ENCODE peak calls at places on chromosomes 7 and 10, in nine cellular contexts. S is body of pancreas, Z is tibial artery, J is uterus, H is cardiac muscle cell, A is thoracic aorta, R is Peyer's patch, N is pancreas, E is kidney. B is an unnamed sample. For H3K9me3 and H3K4me1, the result is how much of the 10 kb centered on the place peaks cover.

GRCh38 chr7:131105294-131105802 is 222.3 kb upstream of the MKLN1 start:
- DNase-seq in S (peak), Z (no peak), J (peak), H (peak), A (no peak), R (no peak), N (peak), E (no peak), B (no peak)

GRCh38 chr10:13815766-13816165 is 229.0 kb downstream of the PRPF18 start:
- DNase-seq in S (no peak), Z (no peak), J (no peak), H (no peak), A (no peak), R (no peak), N (no peak), E (no peak), B (no peak)

GRCh38 chr10:70820976-70821750 is 5.4 kb downstream of the SGPL1 start:
- DNase-seq in S (no peak), Z (no peak), J (no peak), H (no peak), A (no peak), R (no peak), N (no peak), E (no peak), B (no peak)

GRCh38 chr7:21104124-21104500 is 317.4 kb upstream of the SP8 start:
- DNase-seq in S (no peak), Z (no peak), J (no peak), H (no peak), A (no peak), R (no peak), N (no peak), E (no peak), B (no peak)

GRCh38 chr7:106421181-106421762 is 136.5 kb upstream of the NAMPT start:
- DNase-seq in S (peak), Z (peak), J (peak), H (peak), A (peak), R (peak), N (peak), E (peak), B (peak)

GRCh38 chr7:144437370-144438191 is 34.1 kb upstream of the NOBOX start:
- DNase-seq in S (peak), Z (no peak), J (peak), H (peak), A (no peak), R (peak), N (peak), E (no peak), B (no peak)

GRCh38 chr10:29648983-29649268 is 14.2 kb upstream of the SVIL start:
- DNase-seq in S (no peak), Z (no peak), J (peak), H (peak), A (no peak), R (peak), N (no peak), E (no peak), B (no peak)

GRCh38 chr7:28536259-28536658 is 123.9 kb downstream of the CREB5 start:
- DNase-seq in S (peak), Z (no peak), J (peak), H (peak), A (no peak), R (no peak), N (no peak), E (no peak), B (no peak)

GRCh38 chr10:51759896-51760534 is 60.6 kb upstream of the CSTF2T start:
- DNase-seq in S (no peak), Z (no peak), J (no peak), H (no peak), A (no peak), R (no peak), N (no peak), E (no peak), B (no peak)

GRCh38 chr10:21097926-21098355 is 200.8 kb upstream of the NEBL start:
- DNase-seq in S (no peak), Z (no peak), J (no peak), H (no peak), A (no peak), R (no peak), N (no peak), E (no peak), B (no peak)

GRCh38 chr10:21095494-21096055 is 198.5 kb upstream of the NEBL start:
- DNase-seq in S (no peak), Z (no peak), J (no peak), H (no peak), A (no peak), R (no peak), N (no peak), E (no peak), B (no peak)

GRCh38 chr10:21100871-21101514 is 203.9 kb upstream of the NEBL start:
- DNase-seq in S (peak), Z (no peak), J (no peak), H (peak), A (no peak), R (no peak), N (no peak), E (no peak), B (no peak)

GRCh38 chr10:21100190-21100589 is 203.1 kb upstream of the NEBL start:
- DNase-seq in S (no peak), Z (no peak), J (no peak), H (peak), A (no peak), R (no peak), N (no peak), E (no peak), B (no peak)

GRCh38 chr10:21099291-21099800 is 202.2 kb upstream of the NEBL start:
- DNase-seq in S (no peak), Z (no peak), J (no peak), H (no peak), A (no peak), R (no peak), N (no peak), E (no peak), B (no peak)
- H3K27ac ChIP-seq in S (no peak), Z (no peak), J (no peak), H (no peak), A (no peak), R (no peak), N (no peak), E (no peak), B (no peak)

GRCh38 chr7:68917041-68917651 is 681.1 kb upstream of the AUTS2 start:
- DNase-seq in S (no peak), Z (no peak), J (no peak), H (no peak), A (no peak), R (no peak), N (no peak), E (no peak), B (no peak)
- H3K9me3 ChIP-seq in S (under half), Z (under half), J (under half), H (under half), A (under half), R (under half), N (under half), E (under half), B (under half)

GRCh38 chr10:48246501-48246900 is 28.0 kb downstream of the FRMPD2 start:
- DNase-seq in S (no peak), Z (no peak), J (no peak), H (no peak), A (no peak), R (no peak), N (no peak), E (no peak), B (peak)
- H3K4me1 ChIP-seq in S (under half), Z (under half), J (under half), H (under half), A (under half), R (under half), N (under half), E (under half), B (under half)

DNA sequence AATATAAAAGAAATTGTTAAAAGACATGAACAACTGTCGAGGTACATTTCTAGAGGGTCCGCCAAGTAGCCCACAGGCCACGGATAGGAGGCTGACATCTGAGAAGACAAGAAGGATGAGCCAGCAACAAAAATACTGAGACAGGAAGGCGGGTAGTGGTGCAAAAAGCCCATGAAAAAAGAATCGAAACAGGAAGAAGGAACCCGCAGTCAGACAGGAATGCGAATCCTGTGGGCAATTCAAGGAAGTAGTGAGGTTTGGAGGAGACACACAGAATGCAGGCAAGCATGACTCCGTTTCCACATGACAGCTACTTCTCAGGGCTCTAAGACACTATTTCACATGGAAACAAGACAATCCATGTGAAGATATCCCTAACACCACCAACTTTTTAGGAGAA is 125.2 kb downstream of the DOCK4 start:
- DNase-seq in S (peak), Z (peak), J (no peak), H (peak), A (no peak), R (no peak), N (peak), E (no peak), B (no peak)
- H3K27ac ChIP-seq in S (peak), Z (no peak), J (no peak), H (no peak), A (no peak), R (no peak), N (no peak), E (no peak), B (no peak)

DNA sequence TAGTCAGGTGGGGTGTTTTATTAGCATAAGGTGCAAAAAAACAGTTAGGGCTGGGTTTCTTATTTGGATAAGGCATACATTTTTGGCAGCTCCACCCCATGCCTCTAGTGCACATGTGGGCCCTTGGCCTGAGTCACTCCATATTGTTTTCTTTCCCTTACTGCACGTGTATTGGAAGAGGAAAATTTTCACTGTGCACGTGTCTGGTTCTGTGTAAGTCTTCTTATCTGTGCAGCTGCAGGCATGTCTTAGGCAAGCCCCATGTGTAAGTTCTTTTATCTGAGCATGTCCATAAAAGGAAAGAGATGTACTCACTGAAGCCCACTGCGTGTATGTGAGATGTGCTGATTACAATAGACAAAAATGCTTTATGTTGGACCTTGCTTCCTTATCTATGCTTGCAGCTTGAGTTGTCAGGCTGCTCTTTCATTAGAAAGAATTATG is 540.3 kb upstream of the IGFBP3 start:
- DNase-seq in S (no peak), Z (no peak), J (no peak), H (peak), A (no peak), R (no peak), N (no peak), E (no peak), B (no peak)
- H3K9me3 ChIP-seq in S (under half), Z (under half), J (under half), H (under half), A (under half), R (under half), N (under half), E (under half), B (half or more)

GRCh38 chr10:103843045-103843444 is 12.3 kb downstream of the SH3PXD2A start:
- DNase-seq in S (no peak), Z (no peak), J (no peak), H (no peak), A (no peak), R (no peak), N (no peak), E (no peak), B (no peak)
- H3K4me1 ChIP-seq in S (half or more), Z (under half), J (under half), H (half or more), A (under half), R (under half), N (under half), E (under half), B (half or more)

GRCh38 chr10:77390481-77390891 is 247.1 kb downstream of the KCNMA1 start:
- DNase-seq in S (no peak), Z (peak), J (no peak), H (peak), A (peak), R (no peak), N (peak), E (no peak), B (no peak)

GRCh38 chr10:77392851-77393250 is 244.8 kb downstream of the KCNMA1 start:
- DNase-seq in S (no peak), Z (peak), J (peak), H (peak), A (peak), R (no peak), N (no peak), E (no peak), B (no peak)

GRCh38 chr10:77393411-77393810 is 244.2 kb downstream of the KCNMA1 start:
- DNase-seq in S (no peak), Z (no peak), J (peak), H (no peak), A (no peak), R (no peak), N (no peak), E (no peak), B (no peak)

GRCh38 chr10:77392236-77392721 is 245.3 kb downstream of the KCNMA1 start:
- DNase-seq in S (no peak), Z (peak), J (peak), H (peak), A (no peak), R (no peak), N (no peak), E (no peak), B (no peak)

GRCh38 chr10:77391605-77392235 is 245.9 kb downstream of the KCNMA1 start:
- DNase-seq in S (peak), Z (peak), J (peak), H (peak), A (peak), R (peak), N (peak), E (no peak), B (peak)
- H3K27ac ChIP-seq in S (no peak), Z (peak), J (peak), H (no peak), A (peak), R (no peak), N (no peak), E (no peak), B (peak)